ENCODE peak calls at places on chromosomes 12 and 14, in ten cellular contexts. One of them, this sample, is unnamed.

GRCh38 chr14:101843665-101844064 is 82.2 kb downstream of the PPP2R5C start:
- DNase-seq in esophagus squamous epithelium: no peak
- DNase-seq in tibial artery: no peak
- DNase-seq in left lung: no peak
- DNase-seq in left ventricle myocardium inferior: no peak
- DNase-seq in spleen: peak; percentile 82
- DNase-seq in hepatocyte: no peak
- DNase-seq in upper lobe of right lung: no peak
- DNase-seq in AG04450: no peak
- DNase-seq in uterus: no peak
- DNase-seq in this sample: no peak

GRCh38 chr14:72975776-72976175 is 49.5 kb downstream of the DCAF4 start:
- DNase-seq in esophagus squamous epithelium: no peak
- DNase-seq in tibial artery: no peak
- DNase-seq in left lung: no peak
- DNase-seq in left ventricle myocardium inferior: no peak
- DNase-seq in spleen: peak; percentile 24
- DNase-seq in hepatocyte: no peak
- DNase-seq in upper lobe of right lung: no peak
- DNase-seq in AG04450: no peak
- DNase-seq in uterus: no peak
- DNase-seq in this sample: peak; percentile 38

GRCh38 chr12:11822071-11822818 is 172.8 kb downstream of the ETV6 start:
- DNase-seq in esophagus squamous epithelium: no peak
- DNase-seq in tibial artery: no peak
- DNase-seq in left lung: no peak
- DNase-seq in left ventricle myocardium inferior: no peak
- DNase-seq in spleen: no peak
- DNase-seq in hepatocyte: no peak
- DNase-seq in upper lobe of right lung: no peak
- DNase-seq in AG04450: peak; percentile 55
- DNase-seq in uterus: no peak
- DNase-seq in this sample: no peak

GRCh38 chr12:26963413-26963812 is 25.1 kb downstream of the FGFR1OP2 start:
- DNase-seq in esophagus squamous epithelium: no peak
- DNase-seq in tibial artery: no peak
- DNase-seq in left lung: no peak
- DNase-seq in left ventricle myocardium inferior: no peak
- DNase-seq in spleen: no peak
- DNase-seq in hepatocyte: no peak
- DNase-seq in upper lobe of right lung: no peak
- DNase-seq in AG04450: no peak
- DNase-seq in uterus: no peak
- DNase-seq in this sample: no peak

GRCh38 chr14:22846811-22847307 is 10.5 kb downstream of the MMP14 start:
- DNase-seq in esophagus squamous epithelium: no peak
- DNase-seq in tibial artery: no peak
- DNase-seq in left lung: no peak
- DNase-seq in left ventricle myocardium inferior: no peak
- DNase-seq in spleen: no peak
- DNase-seq in hepatocyte: no peak
- DNase-seq in upper lobe of right lung: peak; percentile 48
- DNase-seq in AG04450: no peak
- DNase-seq in uterus: no peak
- DNase-seq in this sample: no peak

GRCh38 chr12:104276192-104277131 is 27.1 kb upstream of the EID3 start:
- DNase-seq in esophagus squamous epithelium: no peak
- DNase-seq in tibial artery: no peak
- DNase-seq in left lung: peak; percentile 55
- DNase-seq in left ventricle myocardium inferior: no peak
- DNase-seq in spleen: no peak
- DNase-seq in hepatocyte: no peak
- DNase-seq in upper lobe of right lung: peak; percentile 74
- DNase-seq in AG04450: no peak
- DNase-seq in uterus: no peak
- DNase-seq in this sample: no peak

GRCh38 chr12:4141344-4142270 is 132.0 kb upstream of the CCND2 start:
- DNase-seq in esophagus squamous epithelium: no peak
- DNase-seq in tibial artery: no peak
- DNase-seq in left lung: no peak
- DNase-seq in left ventricle myocardium inferior: no peak
- DNase-seq in spleen: no peak
- DNase-seq in hepatocyte: no peak
- DNase-seq in upper lobe of right lung: no peak
- DNase-seq in AG04450: no peak
- DNase-seq in uterus: no peak
- DNase-seq in this sample: no peak

GRCh38 chr12:4027412-4027811 is 154.2 kb upstream of the PARP11 start:
- DNase-seq in esophagus squamous epithelium: no peak
- DNase-seq in tibial artery: no peak
- DNase-seq in left lung: no peak
- DNase-seq in left ventricle myocardium inferior: no peak
- DNase-seq in spleen: peak; percentile 79
- DNase-seq in hepatocyte: peak; percentile 43
- DNase-seq in upper lobe of right lung: no peak
- DNase-seq in AG04450: no peak
- DNase-seq in uterus: no peak
- DNase-seq in this sample: no peak

DNA sequence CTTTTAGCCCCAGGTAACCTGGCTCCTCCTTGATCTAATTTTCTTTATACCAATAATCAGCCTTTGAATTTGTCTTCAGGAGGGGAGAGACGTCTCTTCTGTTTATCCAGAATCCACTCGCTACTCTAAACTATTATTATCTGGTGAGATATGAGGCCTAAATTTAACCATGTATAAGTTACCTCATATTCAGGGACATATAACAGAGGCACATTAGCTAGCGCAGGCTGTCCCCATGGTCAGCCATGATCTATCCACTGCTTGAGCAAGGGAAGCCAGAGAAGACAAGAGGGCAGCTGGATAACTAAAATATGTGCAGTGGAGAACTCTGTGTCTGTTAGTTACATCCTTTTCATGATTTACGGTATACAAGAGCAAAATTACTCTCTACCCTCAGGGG is 481.0 kb downstream of the RAD51B start:
- DNase-seq in esophagus squamous epithelium: no peak
- DNase-seq in tibial artery: no peak
- DNase-seq in left lung: no peak
- DNase-seq in left ventricle myocardium inferior: no peak
- DNase-seq in spleen: no peak
- DNase-seq in hepatocyte: no peak
- DNase-seq in upper lobe of right lung: no peak
- DNase-seq in AG04450: no peak
- DNase-seq in uterus: no peak
- DNase-seq in this sample: no peak
- H3K4me3 ChIP-seq in esophagus squamous epithelium: no peak overlapping the region
- H3K4me3 ChIP-seq in tibial artery: no peak overlapping the region
- H3K4me3 ChIP-seq in left lung: no peak overlapping the region
- H3K4me3 ChIP-seq in left ventricle myocardium inferior: no peak overlapping the region
- H3K4me3 ChIP-seq in spleen: no peak overlapping the region
- H3K4me3 ChIP-seq in hepatocyte: no peak overlapping the region
- H3K4me3 ChIP-seq in upper lobe of right lung: no peak overlapping the region
- H3K4me3 ChIP-seq in AG04450: no peak overlapping the region
- H3K4me3 ChIP-seq in uterus: no peak overlapping the region
- H3K4me3 ChIP-seq in this sample: no peak overlapping the region

GRCh38 chr14:78222746-78223145 is 52.6 kb downstream of the NRXN3 start:
- DNase-seq in esophagus squamous epithelium: no peak
- DNase-seq in tibial artery: no peak
- DNase-seq in left lung: no peak
- DNase-seq in left ventricle myocardium inferior: no peak
- DNase-seq in spleen: no peak
- DNase-seq in hepatocyte: no peak
- DNase-seq in upper lobe of right lung: no peak
- DNase-seq in AG04450: no peak
- DNase-seq in uterus: no peak
- DNase-seq in this sample: no peak

GRCh38 chr14:78232666-78233065 is 62.5 kb downstream of the NRXN3 start:
- DNase-seq in esophagus squamous epithelium: no peak
- DNase-seq in tibial artery: no peak
- DNase-seq in left lung: no peak
- DNase-seq in left ventricle myocardium inferior: no peak
- DNase-seq in spleen: no peak
- DNase-seq in hepatocyte: no peak
- DNase-seq in upper lobe of right lung: no peak
- DNase-seq in AG04450: no peak
- DNase-seq in uterus: no peak
- DNase-seq in this sample: peak; percentile 52

GRCh38 chr14:78228702-78229327 is 58.6 kb downstream of the NRXN3 start:
- DNase-seq in esophagus squamous epithelium: no peak
- DNase-seq in tibial artery: no peak
- DNase-seq in left lung: no peak
- DNase-seq in left ventricle myocardium inferior: no peak
- DNase-seq in spleen: no peak
- DNase-seq in hepatocyte: no peak
- DNase-seq in upper lobe of right lung: no peak
- DNase-seq in AG04450: no peak
- DNase-seq in uterus: no peak
- DNase-seq in this sample: no peak

GRCh38 chr14:78227466-78228077 is 57.4 kb downstream of the NRXN3 start:
- DNase-seq in esophagus squamous epithelium: no peak
- DNase-seq in tibial artery: no peak
- DNase-seq in left lung: no peak
- DNase-seq in left ventricle myocardium inferior: no peak
- DNase-seq in spleen: no peak
- DNase-seq in hepatocyte: no peak
- DNase-seq in upper lobe of right lung: no peak
- DNase-seq in AG04450: no peak
- DNase-seq in uterus: no peak
- DNase-seq in this sample: no peak
- TF ChIP-seq CTCF in esophagus squamous epithelium: no peak
- TF ChIP-seq CTCF in tibial artery: no peak
- TF ChIP-seq CTCF in left lung: no peak
- TF ChIP-seq CTCF in left ventricle myocardium inferior: no peak
- TF ChIP-seq CTCF in spleen: no peak
- TF ChIP-seq CTCF in hepatocyte: no peak
- TF ChIP-seq CTCF in upper lobe of right lung: no peak
- TF ChIP-seq CTCF in AG04450: no peak
- TF ChIP-seq CTCF in uterus: no peak
- TF ChIP-seq CTCF in this sample: peak; percentile 18

GRCh38 chr12:116122639-116123038 is 154.9 kb downstream of the MED13L start:
- DNase-seq in esophagus squamous epithelium: no peak
- DNase-seq in tibial artery: no peak
- DNase-seq in left lung: no peak
- DNase-seq in left ventricle myocardium inferior: no peak
- DNase-seq in spleen: no peak
- DNase-seq in hepatocyte: no peak
- DNase-seq in upper lobe of right lung: no peak
- DNase-seq in AG04450: no peak
- DNase-seq in uterus: no peak
- DNase-seq in this sample: no peak

GRCh38 chr12:116121453-116121871 is 156.0 kb downstream of the MED13L start:
- DNase-seq in esophagus squamous epithelium: no peak
- DNase-seq in tibial artery: no peak
- DNase-seq in left lung: no peak
- DNase-seq in left ventricle myocardium inferior: no peak
- DNase-seq in spleen: no peak
- DNase-seq in hepatocyte: no peak
- DNase-seq in upper lobe of right lung: no peak
- DNase-seq in AG04450: no peak
- DNase-seq in uterus: no peak
- DNase-seq in this sample: no peak

GRCh38 chr12:116125981-116126566 is 151.4 kb downstream of the MED13L start:
- DNase-seq in esophagus squamous epithelium: no peak
- DNase-seq in tibial artery: no peak
- DNase-seq in left lung: no peak
- DNase-seq in left ventricle myocardium inferior: no peak
- DNase-seq in spleen: no peak
- DNase-seq in hepatocyte: no peak
- DNase-seq in upper lobe of right lung: no peak
- DNase-seq in AG04450: no peak
- DNase-seq in uterus: no peak
- DNase-seq in this sample: no peak

GRCh38 chr12:116125084-116125483 is 152.4 kb downstream of the MED13L start:
- DNase-seq in esophagus squamous epithelium: no peak
- DNase-seq in tibial artery: no peak
- DNase-seq in left lung: no peak
- DNase-seq in left ventricle myocardium inferior: no peak
- DNase-seq in spleen: no peak
- DNase-seq in hepatocyte: no peak
- DNase-seq in upper lobe of right lung: no peak
- DNase-seq in AG04450: no peak
- DNase-seq in uterus: no peak
- DNase-seq in this sample: no peak

GRCh38 chr12:116123511-116124258 is 153.8 kb downstream of the MED13L start:
- DNase-seq in esophagus squamous epithelium: no peak
- DNase-seq in tibial artery: no peak
- DNase-seq in left lung: no peak
- DNase-seq in left ventricle myocardium inferior: no peak
- DNase-seq in spleen: no peak
- DNase-seq in hepatocyte: peak; percentile 28
- DNase-seq in upper lobe of right lung: no peak
- DNase-seq in AG04450: no peak
- DNase-seq in uterus: no peak
- DNase-seq in this sample: peak; percentile 56
- H3K27ac ChIP-seq in esophagus squamous epithelium: no peak overlapping the region
- H3K27ac ChIP-seq in tibial artery: no peak overlapping the region
- H3K27ac ChIP-seq in left lung: peak overlapping the region; percentile 20
- H3K27ac ChIP-seq in left ventricle myocardium inferior: peak overlapping the region; percentile 44
- H3K27ac ChIP-seq in spleen: peak overlapping the region; percentile 38
- H3K27ac ChIP-seq in hepatocyte: no peak overlapping the region
- H3K27ac ChIP-seq in upper lobe of right lung: no peak overlapping the region
- H3K27ac ChIP-seq in AG04450: peak overlapping the region; percentile 25
- H3K27ac ChIP-seq in uterus: no peak overlapping the region
- H3K27ac ChIP-seq in this sample: peak overlapping the region; percentile 34

GRCh38 chr12:124754491-124754890 is 109.2 kb downstream of the SCARB1 start:
- DNase-seq in esophagus squamous epithelium: no peak
- DNase-seq in tibial artery: no peak
- DNase-seq in left lung: no peak
- DNase-seq in left ventricle myocardium inferior: no peak
- DNase-seq in spleen: no peak
- DNase-seq in hepatocyte: no peak
- DNase-seq in upper lobe of right lung: no peak
- DNase-seq in AG04450: no peak
- DNase-seq in uterus: no peak
- DNase-seq in this sample: no peak

GRCh38 chr12:124753993-124754392 is 109.7 kb downstream of the SCARB1 start:
- DNase-seq in esophagus squamous epithelium: no peak
- DNase-seq in tibial artery: no peak
- DNase-seq in left lung: no peak
- DNase-seq in left ventricle myocardium inferior: no peak
- DNase-seq in spleen: no peak
- DNase-seq in hepatocyte: no peak
- DNase-seq in upper lobe of right lung: no peak
- DNase-seq in AG04450: no peak
- DNase-seq in uterus: no peak
- DNase-seq in this sample: no peak

GRCh38 chr12:124755801-124756148 is 107.9 kb downstream of the SCARB1 start:
- DNase-seq in esophagus squamous epithelium: no peak
- DNase-seq in tibial artery: no peak
- DNase-seq in left lung: no peak
- DNase-seq in left ventricle myocardium inferior: no peak
- DNase-seq in spleen: no peak
- DNase-seq in hepatocyte: no peak
- DNase-seq in upper lobe of right lung: no peak
- DNase-seq in AG04450: no peak
- DNase-seq in uterus: no peak
- DNase-seq in this sample: no peak

GRCh38 chr12:124756151-124756550 is 107.5 kb downstream of the SCARB1 start:
- DNase-seq in esophagus squamous epithelium: no peak
- DNase-seq in tibial artery: no peak
- DNase-seq in left lung: no peak
- DNase-seq in left ventricle myocardium inferior: no peak
- DNase-seq in spleen: no peak
- DNase-seq in hepatocyte: no peak
- DNase-seq in upper lobe of right lung: no peak
- DNase-seq in AG04450: no peak
- DNase-seq in uterus: no peak
- DNase-seq in this sample: no peak

DNA sequence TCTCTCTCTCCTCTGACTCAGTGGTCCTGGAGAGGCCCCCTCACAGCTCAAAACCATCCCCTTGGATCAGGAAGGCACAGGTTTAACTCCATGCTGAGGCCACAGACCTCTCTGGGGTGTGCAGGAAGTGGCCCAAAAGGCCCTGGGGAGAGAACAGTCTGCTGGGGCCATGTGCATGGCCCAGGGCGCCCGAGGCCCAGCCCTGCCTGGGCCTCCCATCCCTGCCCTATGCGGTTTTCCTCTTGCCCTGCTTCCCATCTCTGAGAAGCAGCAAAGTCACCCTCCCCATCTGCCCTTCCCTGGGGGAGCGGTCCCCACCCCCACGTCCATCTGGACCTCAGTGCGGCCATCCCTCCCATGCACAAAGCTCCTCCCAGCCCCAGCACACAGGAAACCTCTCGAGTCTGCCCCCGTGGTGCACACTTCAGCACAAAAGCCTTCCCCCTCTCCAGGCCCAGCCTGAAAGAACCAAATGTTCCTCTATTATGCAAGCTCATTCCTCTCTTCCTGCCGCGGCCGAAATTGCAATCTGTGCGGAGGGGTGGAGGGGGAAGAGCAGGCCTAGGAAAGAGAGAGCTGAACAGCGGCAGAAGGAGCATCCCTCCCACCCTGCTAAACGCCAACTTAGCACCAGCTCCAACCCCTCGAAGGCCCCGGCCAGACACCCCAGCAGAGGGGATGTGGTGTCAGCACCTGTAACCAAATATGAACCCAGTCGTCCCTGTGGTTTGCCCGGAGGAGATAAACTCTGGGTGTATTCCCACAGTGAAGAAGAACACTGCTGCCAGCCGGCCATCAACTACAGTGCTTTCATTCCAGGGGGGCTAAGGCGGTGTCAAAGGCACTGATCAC is 108.5 kb downstream of the SCARB1 start:
- DNase-seq in esophagus squamous epithelium: no peak
- DNase-seq in tibial artery: peak; percentile 92
- DNase-seq in left lung: peak; percentile 94
- DNase-seq in left ventricle myocardium inferior: peak; percentile 89
- DNase-seq in spleen: peak; percentile 84
- DNase-seq in hepatocyte: peak; percentile 70
- DNase-seq in upper lobe of right lung: peak; percentile 95
- DNase-seq in AG04450: no peak
- DNase-seq in uterus: peak; percentile 93
- DNase-seq in this sample: peak; percentile 97
- H3K4me3 ChIP-seq in esophagus squamous epithelium: no peak overlapping the region
- H3K4me3 ChIP-seq in tibial artery: no peak overlapping the region
- H3K4me3 ChIP-seq in left lung: no peak overlapping the region
- H3K4me3 ChIP-seq in left ventricle myocardium inferior: peak overlapping the region; percentile 29
- H3K4me3 ChIP-seq in spleen: no peak overlapping the region
- H3K4me3 ChIP-seq in hepatocyte: no peak overlapping the region
- H3K4me3 ChIP-seq in upper lobe of right lung: no peak overlapping the region
- H3K4me3 ChIP-seq in AG04450: no peak overlapping the region
- H3K4me3 ChIP-seq in uterus: no peak overlapping the region
- H3K4me3 ChIP-seq in this sample: peak overlapping the region; percentile 8